ENCODE peak calls at places on chromosomes 11 and 22, in six cellular contexts. Y is body of pancreas, G is Peyer's patch, U is HCT116, M is fibroblast of pulmonary artery, C is ovary. A is an unnamed sample.

GRCh38 chr22:47048123-47049077 is 285.9 kb downstream of the TBC1D22A start:
- DNase-seq in Y (no peak), G (peak), U (no peak), M (no peak), C (no peak), A (no peak)

GRCh38 chr11:38226684-38227083 is 1628.6 kb upstream of the RAG2 start:
- DNase-seq in Y (no peak), G (no peak), U (no peak), M (peak), C (no peak), A (no peak)

GRCh38 chr11:111348147-111348546 is 30.9 kb downstream of the POU2AF1 start:
- DNase-seq in Y (no peak), G (no peak), U (no peak), M (no peak), C (no peak), A (no peak)

GRCh38 chr11:77252555-77253270 is 48.8 kb downstream of the GDPD4 start:
- DNase-seq in Y (no peak), G (no peak), U (no peak), M (no peak), C (no peak), A (no peak)

GRCh38 chr11:96074551-96075309 is 150.8 kb upstream of the MTMR2 start:
- DNase-seq in Y (no peak), G (no peak), U (no peak), M (no peak), C (no peak), A (no peak)

GRCh38 chr11:122897606-122898210 is 15.1 kb downstream of the JHY start:
- DNase-seq in Y (no peak), G (no peak), U (no peak), M (peak), C (no peak), A (no peak)

GRCh38 chr11:7549681-7550080 is 35.9 kb downstream of the PPFIBP2 start:
- DNase-seq in Y (no peak), G (no peak), U (no peak), M (no peak), C (no peak), A (no peak)

GRCh38 chr11:92324890-92325289 is 100.3 kb downstream of the FAT3 start:
- DNase-seq in Y (no peak), G (no peak), U (no peak), M (no peak), C (no peak), A (no peak)

GRCh38 chr11:84922212-84922805 is 704.8 kb downstream of the DLG2 start:
- DNase-seq in Y (no peak), G (no peak), U (no peak), M (no peak), C (no peak), A (no peak)

GRCh38 chr11:20670932-20671403 is 1.6 kb downstream of the NELL1 start:
- DNase-seq in Y (no peak), G (no peak), U (no peak), M (no peak), C (no peak), A (no peak)

GRCh38 chr22:22710719-22711531 is 66.5 kb downstream of the GGTLC2 start:
- DNase-seq in Y (peak), G (peak), U (no peak), M (peak), C (peak), A (peak)

GRCh38 chr22:26587991-26588613 is 1.8 kb downstream of the TPST2 start:
- DNase-seq in Y (no peak), G (no peak), U (no peak), M (peak), C (no peak), A (no peak)

GRCh38 chr22:41338614-41339212 is 37.4 kb downstream of the ZC3H7B start:
- DNase-seq in Y (no peak), G (no peak), U (no peak), M (no peak), C (no peak), A (no peak)

GRCh38 chr11:112734207-112734606 is 227.0 kb upstream of the NCAM1 start:
- DNase-seq in Y (no peak), G (no peak), U (no peak), M (peak), C (no peak), A (no peak)

GRCh38 chr11:10906521-10906920 is 48.7 kb upstream of the ZBED5 start:
- DNase-seq in Y (no peak), G (no peak), U (no peak), M (peak), C (no peak), A (no peak)

GRCh38 chr11:706957-707816 is 1.2 kb downstream of the EPS8L2 start:
- DNase-seq in Y (peak), G (peak), U (no peak), M (no peak), C (peak), A (no peak)

GRCh38 chr11:8709002-8709672 is 26.5 kb downstream of the RPL27A start:
- DNase-seq in Y (peak), G (no peak), U (no peak), M (peak), C (peak), A (no peak)

GRCh38 chr11:888290-889212 is 22.1 kb downstream of the CHID1 start:
- DNase-seq in Y (no peak), G (no peak), U (no peak), M (no peak), C (no peak), A (no peak)

GRCh38 chr11:15673408-15673811 is 558.7 kb downstream of the INSC start:
- DNase-seq in Y (no peak), G (no peak), U (no peak), M (no peak), C (no peak), A (no peak)

GRCh38 chr22:20758688-20759087 is 15.2 kb upstream of the SERPIND1 start:
- DNase-seq in Y (no peak), G (no peak), U (no peak), M (no peak), C (no peak), A (no peak)

GRCh38 chr11:125281831-125282595 is 117.5 kb downstream of the PKNOX2 start:
- DNase-seq in Y (no peak), G (no peak), U (peak), M (no peak), C (no peak), A (no peak)

GRCh38 chr11:7270233-7270760 is 18.6 kb downstream of the SYT9 start:
- DNase-seq in Y (no peak), G (no peak), U (no peak), M (no peak), C (no peak), A (no peak)

GRCh38 chr11:118622376-118623290 is 15.2 kb downstream of the PHLDB1 start:
- DNase-seq in Y (peak), G (peak), U (peak), M (peak), C (peak), A (no peak)

GRCh38 chr11:118621071-118621815 is 13.8 kb downstream of the PHLDB1 start:
- DNase-seq in Y (peak), G (peak), U (peak), M (peak), C (peak), A (no peak)

GRCh38 chr11:118625036-118625690 is 17.7 kb downstream of the PHLDB1 start:
- DNase-seq in Y (no peak), G (peak), U (no peak), M (no peak), C (no peak), A (no peak)

GRCh38 chr11:118621898-118622375 is 14.5 kb downstream of the PHLDB1 start:
- DNase-seq in Y (no peak), G (peak), U (no peak), M (no peak), C (peak), A (no peak)

DNA sequence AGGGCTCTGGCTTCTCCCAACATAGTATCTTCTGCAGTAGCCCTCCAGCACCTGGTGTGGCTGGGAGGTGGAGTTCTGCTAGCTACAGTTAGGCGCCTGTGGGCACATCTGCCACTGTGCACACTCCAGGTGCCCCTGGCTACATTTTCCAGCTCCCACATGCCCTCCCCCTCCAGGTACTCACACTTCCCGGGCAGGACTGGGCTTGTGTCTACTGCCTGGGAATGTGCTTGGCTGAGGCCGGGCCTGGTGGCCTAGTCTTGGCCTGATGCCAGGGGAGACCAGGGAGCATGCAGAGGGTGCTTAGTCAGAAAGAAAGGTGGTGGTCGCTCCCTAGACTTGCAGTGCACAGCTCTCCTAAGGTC is 15.9 kb downstream of the PHLDB1 start:
- DNase-seq in Y (peak), G (peak), U (no peak), M (peak), C (peak), A (no peak)
- H3K4me3 ChIP-seq in Y (no peak), G (no peak), U (peak), M (no peak), C (no peak), A (no peak)

GRCh38 chr11:12121011-12121410 is 10.6 kb downstream of the MICAL2 start:
- DNase-seq in Y (no peak), G (no peak), U (no peak), M (no peak), C (no peak), A (no peak)
- TF ChIP-seq CTCF in Y (no peak), G (no peak), U (no peak), M (no peak), C (no peak), A (no peak)

GRCh38 chr11:106625566-106625965 is 392.7 kb downstream of the GUCY1A2 start:
- DNase-seq in Y (no peak), G (no peak), U (no peak), M (peak), C (no peak), A (no peak)

GRCh38 chr11:106624377-106624776 is 393.9 kb downstream of the GUCY1A2 start:
- DNase-seq in Y (no peak), G (no peak), U (no peak), M (no peak), C (no peak), A (no peak)

GRCh38 chr11:106632283-106632682 is 386.0 kb downstream of the GUCY1A2 start:
- DNase-seq in Y (no peak), G (no peak), U (no peak), M (no peak), C (no peak), A (no peak)

GRCh38 chr11:106627694-106628093 is 390.6 kb downstream of the GUCY1A2 start:
- DNase-seq in Y (no peak), G (no peak), U (no peak), M (no peak), C (no peak), A (no peak)
- H3K4me3 ChIP-seq in Y (no peak), G (no peak), U (no peak), M (no peak), C (no peak), A (no peak)

DNA sequence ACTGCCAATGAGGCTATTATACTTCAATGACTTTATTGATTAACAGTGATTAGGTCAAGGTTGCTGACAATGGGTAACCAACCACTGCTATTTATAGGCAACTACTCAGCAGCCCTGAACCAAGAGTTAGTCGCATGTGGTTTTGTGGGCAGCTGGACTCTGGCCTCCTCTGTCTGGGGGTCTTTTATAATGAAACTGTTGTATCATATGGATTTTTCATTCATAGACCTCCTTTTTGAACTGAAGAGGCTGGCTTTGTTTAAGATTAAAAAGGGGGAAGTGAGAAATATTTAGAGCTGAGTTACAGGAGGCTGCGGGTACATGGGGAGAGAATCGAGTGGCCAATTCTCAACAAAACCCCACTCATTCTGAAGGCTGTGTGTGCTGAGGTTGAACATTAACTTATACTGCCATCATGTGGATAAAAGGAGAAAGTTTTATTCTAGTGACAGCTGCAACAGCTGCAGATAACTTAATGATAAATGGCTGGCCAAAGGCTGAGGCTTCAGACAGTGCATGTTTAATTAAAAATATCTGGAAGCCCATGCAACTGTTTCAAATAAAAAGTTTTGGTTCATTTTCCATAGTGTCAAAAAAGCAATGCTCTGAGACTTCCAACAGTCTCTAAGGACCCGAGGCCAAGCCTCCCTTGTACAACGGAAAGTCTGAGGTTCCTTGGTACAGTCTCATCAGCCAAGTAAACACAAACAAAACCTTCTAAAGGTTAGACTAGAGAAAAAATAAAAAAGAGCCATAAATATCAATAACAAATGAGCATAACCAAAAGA is 682.6 kb downstream of the KCNA4 start:
- DNase-seq in Y (no peak), G (no peak), U (peak), M (peak), C (no peak), A (no peak)
- TF ChIP-seq CTCF in Y (no peak), G (peak), U (peak), M (peak), C (no peak), A (peak)

GRCh38 chr11:34637303-34637702 is 16.4 kb downstream of the EHF start:
- DNase-seq in Y (peak), G (no peak), U (no peak), M (no peak), C (no peak), A (no peak)

GRCh38 chr11:34640050-34640971 is 19.4 kb downstream of the EHF start:
- DNase-seq in Y (peak), G (peak), U (no peak), M (no peak), C (no peak), A (no peak)

GRCh38 chr11:34641456-34641855 is 20.6 kb downstream of the EHF start:
- DNase-seq in Y (no peak), G (no peak), U (no peak), M (no peak), C (no peak), A (no peak)

GRCh38 chr11:34638897-34639296 is 18.0 kb downstream of the EHF start:
- DNase-seq in Y (no peak), G (no peak), U (no peak), M (no peak), C (no peak), A (no peak)

DNA sequence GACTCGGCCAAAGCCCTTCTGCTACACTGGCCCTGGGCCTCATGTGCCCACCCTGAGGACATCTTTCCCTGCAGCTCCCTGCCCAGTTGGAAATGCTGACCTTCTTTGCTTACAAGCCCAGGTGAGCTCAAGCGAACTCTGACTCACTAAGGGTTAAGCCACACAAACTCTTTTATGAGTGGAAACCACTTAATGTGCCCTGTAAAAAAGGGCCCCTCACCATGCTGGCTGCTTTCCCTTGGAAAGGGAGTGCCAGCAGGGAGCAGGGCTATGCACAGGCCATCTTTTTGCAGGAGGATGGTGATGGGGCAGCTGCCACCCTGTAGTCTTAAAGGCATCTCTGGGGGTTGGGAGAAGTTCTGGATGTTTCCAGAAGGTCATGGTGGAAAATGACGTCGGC is 18.7 kb downstream of the EHF start:
- DNase-seq in Y (no peak), G (no peak), U (no peak), M (no peak), C (no peak), A (no peak)
- H3K4me3 ChIP-seq in Y (no peak), G (no peak), U (peak), M (no peak), C (no peak), A (no peak)

A was measured in GM06990.